ENCODE peak calls at places on chromosomes 5 and 9, in eight cellular contexts. One of them, this sample, is unnamed.

GRCh38 chr9:125843646-125844045 is 96.5 kb downstream of the PBX3 start:
- DNase-seq in T-cell: no peak
- DNase-seq in AG10803: no peak
- DNase-seq in lower lobe of right lung: no peak
- DNase-seq in omental fat pad: no peak
- DNase-seq in cardiac fibroblast: peak; percentile 64
- DNase-seq in lower leg skin: no peak
- DNase-seq in fibroblast of the aortic adventitia: peak; percentile 76
- DNase-seq in this sample: peak; percentile 64

GRCh38 chr5:36155291-36155690 is 3.4 kb downstream of the SKP2 start:
- DNase-seq in T-cell: no peak
- DNase-seq in AG10803: no peak
- DNase-seq in lower lobe of right lung: no peak
- DNase-seq in omental fat pad: no peak
- DNase-seq in cardiac fibroblast: no peak
- DNase-seq in lower leg skin: no peak
- DNase-seq in fibroblast of the aortic adventitia: no peak
- DNase-seq in this sample: no peak

GRCh38 chr9:111467778-111468367 is 16.3 kb downstream of the ECPAS start:
- DNase-seq in T-cell: no peak
- DNase-seq in AG10803: no peak
- DNase-seq in lower lobe of right lung: no peak
- DNase-seq in omental fat pad: no peak
- DNase-seq in cardiac fibroblast: no peak
- DNase-seq in lower leg skin: no peak
- DNase-seq in fibroblast of the aortic adventitia: no peak
- DNase-seq in this sample: no peak

GRCh38 chr5:93723005-93723404 is 18.4 kb downstream of the POU5F2 start:
- DNase-seq in T-cell: no peak
- DNase-seq in AG10803: no peak
- DNase-seq in lower lobe of right lung: no peak
- DNase-seq in omental fat pad: no peak
- DNase-seq in cardiac fibroblast: peak; percentile 31
- DNase-seq in lower leg skin: no peak
- DNase-seq in fibroblast of the aortic adventitia: no peak
- DNase-seq in this sample: peak; percentile 3

GRCh38 chr5:150350524-150351344 is 6.8 kb upstream of the TCOF1 start:
- DNase-seq in T-cell: peak; percentile 36
- DNase-seq in AG10803: peak; percentile 71
- DNase-seq in lower lobe of right lung: peak; percentile 81
- DNase-seq in omental fat pad: peak; percentile 47
- DNase-seq in cardiac fibroblast: peak; percentile 83
- DNase-seq in lower leg skin: peak; percentile 91
- DNase-seq in fibroblast of the aortic adventitia: peak; percentile 71
- DNase-seq in this sample: no peak

GRCh38 chr5:111134080-111134479 is 41.9 kb downstream of the WDR36 start:
- DNase-seq in T-cell: no peak
- DNase-seq in AG10803: peak; percentile 75
- DNase-seq in lower lobe of right lung: no peak
- DNase-seq in omental fat pad: no peak
- DNase-seq in cardiac fibroblast: peak; percentile 95
- DNase-seq in lower leg skin: no peak
- DNase-seq in fibroblast of the aortic adventitia: peak; percentile 93
- DNase-seq in this sample: no peak

GRCh38 chr5:138990986-138991645 is 116.0 kb upstream of the LRRTM2 start:
- DNase-seq in T-cell: no peak
- DNase-seq in AG10803: no peak
- DNase-seq in lower lobe of right lung: no peak
- DNase-seq in omental fat pad: no peak
- DNase-seq in cardiac fibroblast: no peak
- DNase-seq in lower leg skin: no peak
- DNase-seq in fibroblast of the aortic adventitia: no peak
- DNase-seq in this sample: no peak

GRCh38 chr9:91751922-91752321 is 198.1 kb downstream of the ROR2 start:
- DNase-seq in T-cell: no peak
- DNase-seq in AG10803: peak; percentile 73
- DNase-seq in lower lobe of right lung: no peak
- DNase-seq in omental fat pad: no peak
- DNase-seq in cardiac fibroblast: peak; percentile 64
- DNase-seq in lower leg skin: no peak
- DNase-seq in fibroblast of the aortic adventitia: peak; percentile 75
- DNase-seq in this sample: no peak

GRCh38 chr5:52725065-52725746 is 62.5 kb upstream of the ITGA1 start:
- DNase-seq in T-cell: peak; percentile 61
- DNase-seq in AG10803: peak; percentile 18
- DNase-seq in lower lobe of right lung: no peak
- DNase-seq in omental fat pad: no peak
- DNase-seq in cardiac fibroblast: peak; percentile 45
- DNase-seq in lower leg skin: no peak
- DNase-seq in fibroblast of the aortic adventitia: no peak
- DNase-seq in this sample: peak; percentile 84

GRCh38 chr5:160524827-160525226 is 103.2 kb downstream of the PTTG1 start:
- DNase-seq in T-cell: no peak
- DNase-seq in AG10803: no peak
- DNase-seq in lower lobe of right lung: no peak
- DNase-seq in omental fat pad: no peak
- DNase-seq in cardiac fibroblast: no peak
- DNase-seq in lower leg skin: no peak
- DNase-seq in fibroblast of the aortic adventitia: no peak
- DNase-seq in this sample: no peak

GRCh38 chr5:126358525-126358924 is 64.7 kb upstream of the GRAMD2B start:
- DNase-seq in T-cell: no peak
- DNase-seq in AG10803: peak; percentile 54
- DNase-seq in lower lobe of right lung: no peak
- DNase-seq in omental fat pad: no peak
- DNase-seq in cardiac fibroblast: no peak
- DNase-seq in lower leg skin: no peak
- DNase-seq in fibroblast of the aortic adventitia: no peak
- DNase-seq in this sample: no peak

GRCh38 chr5:173263566-173263965 is 28.6 kb upstream of the NKX2-5 start:
- DNase-seq in T-cell: no peak
- DNase-seq in AG10803: no peak
- DNase-seq in lower lobe of right lung: no peak
- DNase-seq in omental fat pad: no peak
- DNase-seq in cardiac fibroblast: no peak
- DNase-seq in lower leg skin: no peak
- DNase-seq in fibroblast of the aortic adventitia: no peak
- DNase-seq in this sample: no peak

GRCh38 chr9:75142208-75142607 is 53.9 kb downstream of the OSTF1 start:
- DNase-seq in T-cell: no peak
- DNase-seq in AG10803: no peak
- DNase-seq in lower lobe of right lung: no peak
- DNase-seq in omental fat pad: no peak
- DNase-seq in cardiac fibroblast: no peak
- DNase-seq in lower leg skin: no peak
- DNase-seq in fibroblast of the aortic adventitia: no peak
- DNase-seq in this sample: no peak

GRCh38 chr5:149838881-149839739 is 105.5 kb downstream of the PDE6A start:
- DNase-seq in T-cell: no peak
- DNase-seq in AG10803: peak; percentile 29
- DNase-seq in lower lobe of right lung: no peak
- DNase-seq in omental fat pad: no peak
- DNase-seq in cardiac fibroblast: peak; percentile 83
- DNase-seq in lower leg skin: no peak
- DNase-seq in fibroblast of the aortic adventitia: peak; percentile 22
- DNase-seq in this sample: no peak

GRCh38 chr5:100790170-100790665 is 112.9 kb downstream of the ST8SIA4 start:
- DNase-seq in T-cell: no peak
- DNase-seq in AG10803: no peak
- DNase-seq in lower lobe of right lung: no peak
- DNase-seq in omental fat pad: no peak
- DNase-seq in cardiac fibroblast: no peak
- DNase-seq in lower leg skin: no peak
- DNase-seq in fibroblast of the aortic adventitia: no peak
- DNase-seq in this sample: no peak

GRCh38 chr5:113187879-113188278 is 211.3 kb downstream of the DCP2 start:
- DNase-seq in T-cell: no peak
- DNase-seq in AG10803: no peak
- DNase-seq in lower lobe of right lung: no peak
- DNase-seq in omental fat pad: no peak
- DNase-seq in cardiac fibroblast: no peak
- DNase-seq in lower leg skin: no peak
- DNase-seq in fibroblast of the aortic adventitia: no peak
- DNase-seq in this sample: no peak

GRCh38 chr5:126777257-126777973 is 479 bp downstream of the LMNB1 start:
- DNase-seq in T-cell: peak; percentile 59
- DNase-seq in AG10803: peak; percentile 52
- DNase-seq in lower lobe of right lung: peak; percentile 77
- DNase-seq in omental fat pad: no peak
- DNase-seq in cardiac fibroblast: peak; percentile 68
- DNase-seq in lower leg skin: peak; percentile 86
- DNase-seq in fibroblast of the aortic adventitia: peak; percentile 43
- DNase-seq in this sample: peak; percentile 75

GRCh38 chr9:74940600-74940999 is 12.1 kb downstream of the C9orf40 start:
- DNase-seq in T-cell: no peak
- DNase-seq in AG10803: no peak
- DNase-seq in lower lobe of right lung: no peak
- DNase-seq in omental fat pad: no peak
- DNase-seq in cardiac fibroblast: no peak
- DNase-seq in lower leg skin: no peak
- DNase-seq in fibroblast of the aortic adventitia: peak; percentile 56
- DNase-seq in this sample: no peak

GRCh38 chr9:134623408-134624066 is 18.1 kb upstream of the COL5A1 start:
- DNase-seq in T-cell: no peak
- DNase-seq in AG10803: peak; percentile 64
- DNase-seq in lower lobe of right lung: peak; percentile 33
- DNase-seq in omental fat pad: no peak
- DNase-seq in cardiac fibroblast: no peak
- DNase-seq in lower leg skin: peak; percentile 75
- DNase-seq in fibroblast of the aortic adventitia: no peak
- DNase-seq in this sample: no peak

This sample was measured in NCI-H1417.